ENCODE peak calls at places on chromosomes 2 and 18, in five cellular contexts. X is body of pancreas, V is choroid plexus epithelial cell, T is stomach, O is AG04450. Y is an unnamed sample.

GRCh38 chr2:113060396-113060795 is 1.4 kb downstream of the IL36RN start:
- DNase-seq in X (no peak), V (peak; percentile 8), T (no peak), O (no peak), Y (peak; percentile 14)

GRCh38 chr2:37500031-37500430 is 155.6 kb downstream of the QPCT start:
- DNase-seq in X (no peak), V (peak; percentile 18), T (no peak), O (peak; percentile 80), Y (peak; percentile 40)

GRCh38 chr2:10007440-10007839 is 35.9 kb upstream of the KLF11 start:
- DNase-seq in X (no peak), V (no peak), T (no peak), O (no peak), Y (peak; percentile 35)

GRCh38 chr2:72794572-72794971 is 31.3 kb downstream of the EXOC6B start:
- DNase-seq in X (no peak), V (no peak), T (no peak), O (no peak), Y (no peak)

GRCh38 chr2:26279886-26280285 is 35.1 kb downstream of the HADHB start:
- DNase-seq in X (no peak), V (no peak), T (no peak), O (no peak), Y (no peak)

GRCh38 chr2:176388886-176389285 is 119.6 kb downstream of the MTX2 start:
- DNase-seq in X (no peak), V (peak; percentile 73), T (no peak), O (no peak), Y (peak; percentile 38)

GRCh38 chr2:180662555-180662954 is 317.9 kb upstream of the UBE2E3 start:
- DNase-seq in X (no peak), V (no peak), T (no peak), O (no peak), Y (no peak)

GRCh38 chr2:237763812-237764211 is 34.8 kb upstream of the RBM44 start:
- DNase-seq in X (no peak), V (no peak), T (no peak), O (no peak), Y (no peak)

GRCh38 chr2:2831656-2832055 is 500.6 kb upstream of the MYT1L start:
- DNase-seq in X (no peak), V (no peak), T (peak; percentile 22), O (no peak), Y (no peak)

GRCh38 chr2:101473911-101474751 is 781 bp downstream of the RFX8 start:
- DNase-seq in X (peak; percentile 29), V (peak; percentile 47), T (peak; percentile 27), O (no peak), Y (peak; percentile 71)

GRCh38 chr2:113755690-113756063 is 765 bp downstream of the SLC35F5 start:
- DNase-seq in X (peak; percentile 11), V (peak; percentile 38), T (no peak), O (no peak), Y (no peak)

GRCh38 chr2:128487650-128488387 is 169.2 kb upstream of the HS6ST1 start:
- DNase-seq in X (no peak), V (no peak), T (peak; percentile 3), O (no peak), Y (no peak)

GRCh38 chr2:61065706-61066688 is at the start of gene SANBR:
- DNase-seq in X (peak; percentile 90), V (peak; percentile 77), T (peak; percentile 90), O (no peak), Y (peak; percentile 75)

GRCh38 chr2:29880084-29880483 is 41.3 kb downstream of the ALK start:
- DNase-seq in X (no peak), V (no peak), T (no peak), O (no peak), Y (no peak)

GRCh38 chr18:34492652-34493051 is 217.4 kb upstream of the DTNA start:
- DNase-seq in X (no peak), V (peak; percentile 2), T (no peak), O (no peak), Y (no peak)

GRCh38 chr2:232857158-232857563 is 12.9 kb upstream of the SNORC start:
- DNase-seq in X (no peak), V (peak; percentile 56), T (no peak), O (no peak), Y (peak; percentile 46)
- H3K4me3 ChIP-seq in X (no peak overlapping the region), V (no peak overlapping the region), T (no peak overlapping the region), O (no peak overlapping the region), Y (no peak overlapping the region)

GRCh38 chr2:162153608-162154224 is 1.7 kb upstream of the GCG start:
- DNase-seq in X (peak; percentile 66), V (peak; percentile 75), T (peak; percentile 62), O (no peak), Y (peak; percentile 41)
- TF ChIP-seq CTCF in X (peak; percentile 34), V (peak; percentile 76), T (no peak), O (peak; percentile 71), Y (peak; percentile 72)

GRCh38 chr2:232174662-232175061 is 203.9 kb upstream of the ALPP start:
- DNase-seq in X (no peak), V (no peak), T (no peak), O (no peak), Y (no peak)

DNA sequence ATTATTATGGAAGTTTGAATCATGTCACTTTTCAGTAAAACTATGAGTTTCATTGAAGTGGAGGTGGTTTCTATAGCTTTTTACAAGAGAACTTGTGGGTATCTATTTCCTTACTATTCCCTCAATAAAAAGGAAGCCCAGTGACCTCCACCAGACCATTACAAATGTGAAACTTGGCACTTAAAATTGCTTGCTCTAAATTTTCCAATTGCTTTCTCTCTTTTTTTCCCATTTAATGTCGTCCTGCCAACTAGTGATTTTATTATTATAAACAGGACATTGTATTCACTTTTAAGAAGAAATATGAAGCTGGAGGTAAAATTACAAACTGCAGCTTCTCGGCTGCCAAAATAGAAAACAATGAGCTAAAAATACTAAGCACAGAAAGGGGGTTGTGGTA is 208.2 kb upstream of the ALPP start:
- DNase-seq in X (no peak), V (no peak), T (no peak), O (no peak), Y (no peak)
- H3K4me3 ChIP-seq in X (no peak overlapping the region), V (no peak overlapping the region), T (no peak overlapping the region), O (no peak overlapping the region), Y (no peak overlapping the region)

DNA sequence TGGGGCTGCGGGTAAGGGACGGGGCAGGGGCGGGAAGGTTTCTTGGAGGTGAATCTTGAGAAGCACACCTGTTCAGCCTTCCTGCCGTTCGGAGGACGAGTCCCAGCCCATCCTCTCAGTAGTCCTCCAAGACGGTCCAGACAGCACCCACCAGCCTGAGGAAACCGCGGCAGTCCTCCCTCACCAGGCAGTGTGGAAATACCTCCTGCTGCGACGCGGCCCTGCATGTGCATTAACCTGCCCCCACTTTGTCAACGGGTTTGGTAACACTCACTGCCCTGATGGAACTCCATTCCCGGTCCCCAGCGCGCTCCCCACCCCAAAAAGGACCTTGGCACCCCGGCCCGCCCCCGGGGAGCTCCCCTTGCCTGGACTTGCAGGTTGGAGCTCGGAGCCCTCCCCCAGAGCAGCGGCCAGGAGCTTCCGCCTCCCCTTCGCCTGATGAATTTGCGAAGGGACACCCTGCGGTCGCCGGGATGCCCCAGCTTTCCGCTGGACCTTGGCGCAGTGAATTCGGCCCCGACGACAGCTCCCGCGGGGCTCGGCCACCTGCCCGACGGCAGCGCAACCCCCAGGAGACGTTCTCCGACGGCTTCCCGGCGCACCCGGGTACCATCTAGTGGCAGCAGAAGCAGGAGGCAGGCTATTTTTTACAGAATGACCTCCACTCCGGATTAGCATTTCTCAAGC is 31.5 kb downstream of the ACVR1C start:
- DNase-seq in X (peak; percentile 64), V (peak; percentile 29), T (peak; percentile 43), O (no peak), Y (peak; percentile 8)
- TF ChIP-seq CTCF in X (peak; percentile 58), V (peak; percentile 63), T (no peak), O (peak; percentile 45), Y (peak; percentile 48)

DNA sequence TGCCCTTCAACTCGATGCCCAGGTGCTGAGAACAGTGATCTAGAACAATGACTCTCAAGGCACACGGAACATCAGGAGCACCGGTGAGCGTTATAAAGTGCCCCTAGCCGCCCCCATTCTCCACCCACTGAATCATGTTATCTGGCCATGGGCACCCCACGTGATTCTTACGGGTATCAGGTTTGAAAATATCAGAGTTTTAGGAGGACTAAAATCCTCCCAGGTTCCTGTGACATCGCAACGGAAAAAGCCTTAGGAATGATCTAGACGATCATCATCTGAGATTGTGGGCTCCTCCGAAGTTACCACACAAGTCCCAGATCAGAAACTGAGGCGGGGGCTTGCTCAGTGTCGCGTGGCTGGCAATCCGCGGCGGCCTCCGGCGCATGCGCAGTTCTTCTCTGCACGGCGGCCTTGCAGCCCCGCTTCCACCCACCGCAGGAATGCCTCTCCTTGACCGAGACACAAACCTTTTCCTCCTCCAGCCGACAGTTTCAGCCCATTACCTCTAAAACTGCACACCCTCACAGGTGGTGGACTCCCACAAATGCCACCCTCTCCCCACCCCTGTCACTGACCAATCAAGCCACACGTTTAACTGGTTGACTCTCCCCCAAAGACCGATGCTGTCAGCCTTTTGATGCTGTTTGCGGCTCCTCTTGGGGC is 5.8 kb upstream of the MRPL33 start:
- DNase-seq in X (peak; percentile 87), V (peak; percentile 66), T (peak; percentile 81), O (no peak), Y (peak; percentile 25)
- H3K4me3 ChIP-seq in X (no peak overlapping the region), V (peak overlapping the region; percentile 31), T (peak overlapping the region; percentile 37), O (no peak overlapping the region), Y (no peak overlapping the region)

DNA sequence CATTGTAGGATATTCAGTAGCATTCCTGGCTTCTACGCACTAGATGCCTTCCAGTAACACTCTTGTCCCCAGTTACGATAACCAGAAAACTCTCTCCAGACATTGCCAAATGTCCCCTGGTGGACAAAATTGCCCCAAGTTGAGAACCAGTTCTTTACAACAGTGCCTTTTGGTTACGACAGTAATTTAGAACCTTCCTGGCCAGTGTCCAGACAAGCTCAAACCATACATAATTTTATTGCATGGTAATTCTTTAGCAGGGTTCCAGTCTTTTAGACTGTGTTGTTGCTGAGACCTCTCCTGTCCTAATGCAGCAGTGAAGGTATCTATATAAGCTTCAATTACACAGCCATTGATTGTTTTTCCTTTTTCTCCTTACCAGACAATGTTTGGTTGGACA is 20.2 kb downstream of the RNMT start:
- DNase-seq in X (no peak), V (no peak), T (no peak), O (no peak), Y (no peak)
- TF ChIP-seq CTCF in X (no peak), V (no peak), T (no peak), O (no peak), Y (no peak)

DNA sequence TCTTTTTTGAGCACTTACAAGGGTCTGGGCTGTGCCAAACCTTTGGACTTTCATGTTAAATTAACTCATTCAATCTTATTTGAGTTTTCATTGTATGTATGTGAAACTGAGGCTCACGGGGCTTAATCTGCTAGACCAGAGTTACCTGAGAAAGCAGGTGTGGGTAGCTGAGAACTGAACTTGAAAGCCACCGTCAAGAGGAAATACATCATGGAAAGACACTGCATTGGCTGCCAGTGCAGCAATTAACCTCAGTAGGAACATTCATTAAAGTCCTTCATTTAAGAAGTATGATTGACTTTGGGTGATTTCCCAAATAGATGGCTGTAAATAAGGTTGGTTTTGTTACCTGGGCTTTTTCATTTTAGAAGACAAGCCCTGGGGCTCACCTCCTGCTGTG is 36.6 kb upstream of the MGAT5 start:
- DNase-seq in X (no peak), V (no peak), T (peak; percentile 74), O (no peak), Y (no peak)
- H3K4me3 ChIP-seq in X (no peak overlapping the region), V (no peak overlapping the region), T (no peak overlapping the region), O (no peak overlapping the region), Y (no peak overlapping the region)

Y was measured in AG10803.